ENCODE peak calls at places on chromosome 15, in six cellular contexts. N is heart left ventricle; K is neuronal stem cell; X is A673; Z is OCI-LY7; R is CD8-positive, alpha-beta T cell. B is an unnamed sample.

GRCh38 chr15:62208367-62208766 is 43.3 kb upstream of the C2CD4B start:
- DNase-seq in N (no peak), K (no peak), X (no peak), Z (no peak), R (no peak), B (no peak)

GRCh38 chr15:87577336-87577735 is 679.2 kb downstream of the NTRK3 start:
- DNase-seq in N (no peak), K (no peak), X (no peak), Z (no peak), R (no peak), B (no peak)

GRCh38 chr15:82139823-82140268 is 94.0 kb upstream of the MEX3B start:
- DNase-seq in N (no peak), K (peak; percentile 38), X (peak; percentile 75), Z (peak; percentile 43), R (no peak), B (no peak)

GRCh38 chr15:33860749-33861148 is 107.5 kb upstream of the CHRM5 start:
- DNase-seq in N (no peak), K (no peak), X (no peak), Z (no peak), R (no peak), B (no peak)

GRCh38 chr15:72318408-72318942 is 1.5 kb downstream of the CELF6 start:
- DNase-seq in N (no peak), K (no peak), X (no peak), Z (no peak), R (no peak), B (no peak)

GRCh38 chr15:66498501-66499386 is 1.2 kb upstream of the SNAPC5 start:
- DNase-seq in N (no peak), K (no peak), X (peak; percentile 67), Z (peak; percentile 60), R (no peak), B (no peak)

GRCh38 chr15:95799286-95800187 is 531.0 kb upstream of the NR2F2 start:
- DNase-seq in N (no peak), K (no peak), X (peak; percentile 88), Z (no peak), R (no peak), B (no peak)

GRCh38 chr15:95848126-95848525 is 482.4 kb upstream of the NR2F2 start:
- DNase-seq in N (no peak), K (no peak), X (no peak), Z (no peak), R (no peak), B (no peak)

GRCh38 chr15:69973102-69973714 is 124.5 kb downstream of the TLE3 start:
- DNase-seq in N (no peak), K (no peak), X (no peak), Z (peak; percentile 48), R (no peak), B (no peak)

GRCh38 chr15:95475067-95475466 is 855.4 kb upstream of the NR2F2 start:
- DNase-seq in N (no peak), K (no peak), X (no peak), Z (no peak), R (no peak), B (no peak)

GRCh38 chr15:67082007-67082536 is 16.7 kb downstream of the SMAD3 start:
- DNase-seq in N (no peak), K (no peak), X (no peak), Z (peak; percentile 77), R (no peak), B (peak; percentile 68)

GRCh38 chr15:49330166-49330565 is 92.9 kb upstream of the FGF7 start:
- DNase-seq in N (no peak), K (no peak), X (no peak), Z (no peak), R (no peak), B (no peak)
- H3K27ac ChIP-seq in N (no peak overlapping the region), K (no peak overlapping the region), X (no peak overlapping the region), Z (no peak overlapping the region), R (no peak overlapping the region), B (no peak overlapping the region)

GRCh38 chr15:85687329-85687728 is 107.4 kb downstream of the KLHL25 start:
- DNase-seq in N (no peak), K (no peak), X (no peak), Z (peak; percentile 53), R (no peak), B (no peak)
- H3K4me1 ChIP-seq in N (peaks cover 6% of the 10 kb centered on the region), K (peaks cover 22% of the 10 kb centered on the region), X (peaks cover 30% of the 10 kb centered on the region), Z (peaks cover 64% of the 10 kb centered on the region), R (peaks cover 41% of the 10 kb centered on the region), B (peaks cover 7% of the 10 kb centered on the region)

DNA sequence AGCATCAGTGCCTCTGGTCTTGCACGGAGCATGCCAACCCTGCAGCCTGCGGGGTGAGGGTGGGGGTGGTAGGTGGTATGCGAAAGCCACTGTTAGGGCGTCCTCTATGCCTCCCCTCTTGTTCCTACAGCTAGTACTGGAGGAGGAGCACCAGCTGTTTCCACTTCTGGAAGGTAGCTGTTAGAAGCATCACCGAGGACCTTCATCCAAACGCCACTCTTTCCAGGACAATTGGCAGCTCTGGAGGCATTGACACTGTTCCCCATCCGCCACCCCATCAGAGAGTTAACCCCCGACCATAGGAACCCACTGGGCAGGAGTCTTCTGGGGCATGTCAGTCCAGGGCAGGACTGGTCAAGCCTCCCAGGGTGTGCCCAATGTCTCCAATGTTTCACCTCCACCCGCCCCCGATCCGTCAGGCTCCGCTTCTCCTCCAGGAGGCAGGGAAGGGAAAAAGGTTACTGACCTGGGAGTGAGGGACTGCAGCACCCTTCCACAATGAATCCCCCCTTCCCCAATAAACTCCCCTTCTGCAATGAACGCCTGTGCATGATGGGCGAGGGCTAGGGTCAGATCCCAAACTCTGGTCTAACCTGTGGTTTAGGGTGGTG is 487 bp downstream of the DUOX2 start:
- DNase-seq in N (no peak), K (no peak), X (no peak), Z (no peak), R (no peak), B (no peak)
- H3K4me3 ChIP-seq in N (no peak overlapping the region), K (no peak overlapping the region), X (peak overlapping the region; percentile 43), Z (no peak overlapping the region), R (no peak overlapping the region), B (no peak overlapping the region)

DNA sequence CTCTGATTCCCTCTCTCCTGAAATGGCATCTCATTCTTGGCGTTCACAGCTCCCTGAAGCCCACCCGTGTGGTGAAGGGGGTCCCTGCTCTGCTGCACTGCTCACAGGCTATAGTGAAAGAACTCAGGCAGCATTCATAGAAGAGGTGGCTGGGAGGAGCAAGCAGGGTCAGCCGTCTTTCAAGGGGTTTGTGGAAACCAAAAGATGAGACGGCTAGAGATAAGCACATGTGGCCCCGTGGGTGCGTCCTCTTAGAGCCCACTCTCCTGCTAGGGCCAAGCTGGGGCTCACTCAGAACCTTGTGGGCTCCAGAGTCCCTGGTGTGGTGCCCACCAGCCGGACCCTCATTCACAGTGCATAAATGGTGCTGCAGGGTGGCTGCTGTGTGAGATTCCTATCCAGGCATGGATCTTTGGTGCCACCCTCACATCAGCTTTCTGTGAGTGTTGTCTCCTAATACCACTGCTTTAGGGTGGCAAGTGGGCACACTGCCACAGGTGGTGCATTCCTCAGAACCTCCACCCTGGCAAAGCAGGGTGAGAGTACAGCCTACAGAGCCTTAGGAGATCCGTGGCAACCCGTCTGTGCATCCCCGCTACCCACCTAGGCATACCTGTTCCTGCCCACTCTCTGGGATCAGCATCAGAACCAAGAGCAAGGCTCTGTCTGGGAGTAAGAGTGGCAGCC is 11.2 kb upstream of the SEMA4B start:
- DNase-seq in N (no peak), K (no peak), X (no peak), Z (no peak), R (no peak), B (no peak)
- H3K27ac ChIP-seq in N (no peak overlapping the region), K (no peak overlapping the region), X (no peak overlapping the region), Z (peak overlapping the region; percentile 79), R (no peak overlapping the region), B (peak overlapping the region; percentile 32)

B was measured in body of pancreas.